ENCODE peak calls at places on chromosomes 3 and 15, in six cellular contexts. D is SK-N-SH, T is AG10803, G is HFFc6, N is fibroblast of pulmonary artery, A is M059J. Z is an unnamed sample.

GRCh38 chr3:140699516-140700231 is 21.8 kb downstream of the TRIM42 start:
- DNase-seq in D (no peak), T (no peak), G (no peak), N (no peak), A (no peak), Z (no peak)

GRCh38 chr3:195203631-195204030 is 67.3 kb downstream of the XXYLT1 start:
- DNase-seq in D (no peak), T (no peak), G (no peak), N (no peak), A (no peak), Z (no peak)

GRCh38 chr15:58924326-58924725 is 9.2 kb downstream of the SLTM start:
- DNase-seq in D (no peak), T (peak; percentile 65), G (no peak), N (peak; percentile 60), A (no peak), Z (peak; percentile 14)

GRCh38 chr3:151135548-151136337 is 50.3 kb downstream of the MED12L start:
- DNase-seq in D (no peak), T (no peak), G (no peak), N (no peak), A (peak; percentile 87), Z (no peak)

GRCh38 chr15:40087991-40088928 is 20.4 kb downstream of the BMF start:
- DNase-seq in D (peak; percentile 26), T (no peak), G (no peak), N (no peak), A (peak; percentile 75), Z (peak; percentile 57)

GRCh38 chr3:57199895-57200297 is at the start of gene HESX1:
- DNase-seq in D (no peak), T (no peak), G (no peak), N (no peak), A (no peak), Z (no peak)

GRCh38 chr15:39552546-39552945 is 28.3 kb upstream of the THBS1 start:
- DNase-seq in D (no peak), T (peak; percentile 24), G (no peak), N (no peak), A (no peak), Z (no peak)

GRCh38 chr15:61084502-61084901 is 144.6 kb downstream of the RORA start:
- DNase-seq in D (no peak), T (no peak), G (no peak), N (no peak), A (no peak), Z (no peak)

GRCh38 chr15:64693134-64693533 is 82.3 kb downstream of the RBPMS2 start:
- DNase-seq in D (no peak), T (peak; percentile 95), G (peak; percentile 85), N (peak; percentile 93), A (peak; percentile 68), Z (peak; percentile 88)

GRCh38 chr15:38536201-38536676 is 28.4 kb downstream of the RASGRP1 start:
- DNase-seq in D (no peak), T (peak; percentile 97), G (peak; percentile 95), N (peak; percentile 90), A (peak; percentile 93), Z (peak; percentile 76)